ENCODE peak calls at places on chromosomes 13 and 19, in nine cellular contexts. D is CD8-positive, alpha-beta T cell; F is IMR-90; U is left lung; Z is CD4-positive, alpha-beta T cell; C is PC-3; P is AG04450; G is K562; J is GM23338. O is an unnamed sample.

GRCh38 chr19:56949651-56950050 is 109.1 kb upstream of the PEG3 start:
- DNase-seq in P (no peak), U (no peak), F (no peak), C (no peak), Z (no peak), D (no peak), J (no peak), G (no peak), O (no peak)

GRCh38 chr19:3507371-3508120 is 1.4 kb downstream of the FZR1 start:
- DNase-seq in P (no peak), U (peak), D (peak), Z (peak), C (peak), G (peak), J (peak), F (no peak), O (no peak)

GRCh38 chr19:10379880-10380310 is 477 bp downstream of the TYK2 start:
- DNase-seq in C (no peak), J (no peak), P (no peak), U (no peak), F (no peak), Z (no peak), D (no peak), G (peak), O (peak)

GRCh38 chr13:102402292-102402691 is 444 bp upstream of the FGF14 start:
- DNase-seq in D (peak), U (peak), G (no peak), J (peak), F (peak), Z (no peak), P (no peak), C (no peak), O (no peak)

GRCh38 chr13:41496420-41497234 is 39.3 kb downstream of the RGCC start:
- DNase-seq in F (peak), G (no peak), D (no peak), P (peak), C (no peak), Z (no peak), U (no peak), J (no peak), O (no peak)

GRCh38 chr13:85538957-85539356 is 260.3 kb downstream of the SLITRK6 start:
- DNase-seq in D (no peak), C (peak), Z (no peak), J (no peak), G (no peak), P (no peak), U (no peak), F (no peak), O (peak)

GRCh38 chr19:1945899-1946298 is 4.9 kb downstream of the CSNK1G2 start:
- DNase-seq in J (peak), G (peak), P (no peak), F (no peak), U (peak), C (peak), Z (no peak), D (peak), O (peak)

GRCh38 chr13:48532146-48532472 is 771 bp downstream of the RCBTB2 start:
- DNase-seq in U (no peak), F (peak), G (no peak), P (peak), J (no peak), D (no peak), C (peak), Z (no peak), O (no peak)

GRCh38 chr13:30412351-30412750 is 9.9 kb upstream of the UBE2L5 start:
- DNase-seq in U (no peak), Z (no peak), G (no peak), F (no peak), D (no peak), J (no peak), P (no peak), C (no peak), O (no peak)

GRCh38 chr13:111510502-111511218 is 190.2 kb downstream of the TEX29 start:
- DNase-seq in G (no peak), Z (no peak), P (no peak), F (no peak), U (no peak), J (no peak), C (no peak), D (no peak), O (no peak)

GRCh38 chr13:49627831-49628652 is at the start of gene ARL11:
- DNase-seq in G (peak), Z (peak), P (no peak), F (no peak), C (no peak), J (peak), U (peak), D (peak), O (peak)

GRCh38 chr19:57559008-57559403 is 657 bp downstream of the ZNF550 start:
- DNase-seq in G (peak), Z (no peak), J (peak), D (peak), F (no peak), U (no peak), P (no peak), C (peak), O (peak)

GRCh38 chr19:23804676-23805075 is 46.0 kb upstream of the ZNF681 start:
- DNase-seq in F (no peak), C (no peak), Z (no peak), G (no peak), U (no peak), D (no peak), J (no peak), P (no peak), O (no peak)

GRCh38 chr19:1847684-1848398 is 442 bp downstream of the REXO1 start:
- DNase-seq in D (no peak), Z (no peak), F (peak), C (peak), U (peak), P (no peak), G (peak), J (peak), O (no peak)

GRCh38 chr19:41223431-41224234 is 4.6 kb downstream of the AXL start:
- DNase-seq in J (peak), F (peak), Z (no peak), P (no peak), C (peak), D (no peak), U (peak), G (no peak), O (peak)

GRCh38 chr19:35775046-35775297 is 392 bp upstream of the ARHGAP33 start:
- DNase-seq in D (no peak), F (no peak), G (no peak), J (no peak), U (no peak), P (no peak), C (no peak), Z (no peak), O (no peak)
- H3K27ac ChIP-seq in D (no peak), F (no peak), G (no peak), J (no peak), U (no peak), P (no peak), C (no peak), Z (no peak), O (peak)

GRCh38 chr19:49422407-49423277 is 599 bp downstream of the PTH2 start:
- DNase-seq in G (peak), Z (peak), C (no peak), F (peak), P (no peak), U (no peak), J (peak), D (peak), O (no peak)
- TF ChIP-seq CTCF in G (peak), Z (peak), C (no peak), F (peak), P (peak), U (no peak), J (peak), D (peak), O (peak)

GRCh38 chr19:18102916-18103542 is 5.5 kb downstream of the MAST3 start:
- DNase-seq in G (no peak), P (no peak), U (no peak), C (no peak), Z (no peak), F (no peak), D (no peak), J (no peak), O (no peak)
- H3K27ac ChIP-seq in G (no peak), P (no peak), U (no peak), C (no peak), Z (no peak), F (no peak), D (no peak), J (no peak), O (peak)

GRCh38 chr19:13788991-13789390 is 6.3 kb upstream of the ZSWIM4 start:
- DNase-seq in Z (peak), D (peak), U (no peak), F (peak), G (no peak), J (no peak), P (no peak), C (no peak), O (no peak)

GRCh38 chr19:13783565-13784500 is 9.6 kb downstream of the C19orf53 start:
- DNase-seq in D (no peak), G (no peak), U (no peak), C (no peak), Z (no peak), P (no peak), J (no peak), F (no peak), O (no peak)

GRCh38 chr19:13781547-13781946 is 7.3 kb downstream of the C19orf53 start:
- DNase-seq in P (no peak), C (peak), F (peak), J (peak), U (no peak), Z (no peak), D (no peak), G (peak), O (peak)

GRCh38 chr19:13782537-13782936 is 8.3 kb downstream of the C19orf53 start:
- DNase-seq in F (no peak), U (no peak), C (no peak), P (no peak), Z (no peak), D (no peak), G (no peak), J (no peak), O (no peak)

DNA sequence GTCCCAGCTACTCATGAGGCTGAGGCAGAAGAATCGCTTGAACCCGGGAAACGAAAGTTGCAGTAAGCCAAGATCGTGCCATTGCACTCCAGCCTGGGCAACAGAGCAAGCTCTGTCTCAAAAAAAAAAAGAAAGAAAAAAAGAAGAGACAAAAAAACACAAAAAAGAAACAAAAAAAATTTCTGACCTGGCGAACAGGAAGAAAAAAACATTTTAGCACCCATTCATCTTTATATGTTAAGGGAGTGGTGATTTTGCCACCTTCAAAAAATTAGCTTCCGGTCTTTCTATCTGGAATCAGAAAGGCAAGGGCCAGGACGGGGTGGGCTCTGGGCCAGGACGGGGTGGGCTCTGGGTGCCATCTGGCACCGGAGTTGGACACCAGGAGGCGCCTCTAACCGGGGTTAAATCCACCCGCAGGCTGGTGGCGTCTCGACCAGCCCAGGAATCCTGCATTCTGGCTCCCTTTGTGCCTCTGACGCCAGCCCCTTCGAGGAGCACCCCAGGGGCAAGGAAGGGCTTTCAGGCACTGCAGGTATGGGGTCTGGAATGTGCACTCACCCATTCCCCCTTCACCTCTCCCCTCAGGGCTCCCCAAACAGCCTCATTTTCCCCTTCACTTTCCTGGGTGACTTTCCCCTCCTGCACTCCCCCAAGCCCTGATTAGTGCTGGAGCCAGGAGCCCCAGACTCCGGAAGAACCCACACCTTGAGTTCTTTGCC is 10.4 kb upstream of the ZSWIM4 start:
- DNase-seq in G (peak), F (peak), J (peak), D (peak), U (peak), Z (peak), P (no peak), C (peak), O (peak)
- TF ChIP-seq CTCF in G (peak), F (peak), J (peak), D (peak), U (peak), Z (peak), P (peak), C (peak), O (peak)

DNA sequence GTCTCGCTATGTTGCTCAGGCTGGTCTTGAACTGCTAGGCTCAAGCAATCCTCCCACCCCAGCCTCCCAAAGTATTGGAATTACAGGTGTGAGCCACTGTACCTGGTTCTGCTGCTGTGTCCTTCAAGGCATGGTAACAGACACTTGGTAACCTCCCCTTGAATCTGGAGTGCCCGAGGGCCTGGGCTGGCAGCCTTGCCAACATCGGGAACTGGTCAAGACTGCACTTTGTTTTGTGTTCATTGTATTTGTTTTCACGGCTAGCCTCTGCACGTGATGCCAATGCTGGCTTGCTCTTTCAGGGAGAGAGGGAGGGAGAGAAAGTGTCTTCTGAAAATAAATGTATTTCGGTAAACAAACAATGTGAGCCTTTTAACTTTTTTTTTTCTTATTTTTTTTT is 12.0 kb downstream of the CERS4 start:
- DNase-seq in Z (no peak), C (no peak), F (no peak), J (no peak), D (no peak), U (no peak), P (no peak), G (no peak), O (no peak)
- H3K27ac ChIP-seq in Z (no peak), C (no peak), F (no peak), J (peak), D (no peak), U (no peak), P (no peak), G (no peak), O (peak)

DNA sequence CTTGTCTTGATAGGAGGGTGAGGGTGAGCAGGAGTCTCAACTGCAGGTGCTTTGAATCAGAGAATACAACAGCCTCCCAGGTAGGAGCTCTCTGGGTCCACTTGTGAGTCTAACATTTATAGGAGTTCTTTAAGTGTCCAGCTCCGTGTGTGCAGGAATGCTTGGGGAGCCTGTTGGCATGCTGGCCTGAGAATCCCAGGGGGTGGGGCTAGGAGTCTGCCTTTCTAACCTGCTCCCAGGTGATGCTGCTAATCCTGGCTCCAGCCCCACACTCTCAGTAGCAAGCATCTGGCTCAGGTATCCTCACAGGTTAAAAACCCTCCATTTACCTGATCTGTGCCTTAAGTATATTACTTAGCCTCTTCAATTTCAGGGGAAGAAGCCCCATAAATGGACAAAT is 368.9 kb downstream of the RBM26 start:
- DNase-seq in Z (no peak), U (no peak), G (no peak), C (no peak), P (no peak), F (no peak), D (no peak), J (no peak), O (no peak)
- TF ChIP-seq CTCF in Z (no peak), U (no peak), G (no peak), C (no peak), P (no peak), F (no peak), D (no peak), J (no peak), O (no peak)